ENCODE peak calls at places on chromosomes 5 and 9, in eight cellular contexts. One of them, this sample, is unnamed.

GRCh38 chr5:11851402-11851801 is 52.8 kb downstream of the CTNND2 start:
- DNase-seq in GOT3: no peak
- DNase-seq in NCI-H524: no peak
- DNase-seq in cardiac muscle cell: no peak
- DNase-seq in nephron progenitor cell: no peak
- DNase-seq in stimulated activated naive B cell treated with anti-CD40 and anti-IgM and Interleukin-4, amounts not matched to agents 10 μg/mL and 1 μg/mL and 100 μg/mL, for 72 hours: no peak
- DNase-seq in psoas muscle: no peak
- DNase-seq in NCI-H1092: no peak
- DNase-seq in this sample: no peak

GRCh38 chr9:100525563-100525962 is 52.3 kb upstream of the CAVIN4 start:
- DNase-seq in psoas muscle: no peak
- DNase-seq in NCI-H524: no peak
- DNase-seq in nephron progenitor cell: no peak
- DNase-seq in NCI-H1092: no peak
- DNase-seq in cardiac muscle cell: no peak
- DNase-seq in stimulated activated naive B cell treated with anti-CD40 and anti-IgM and Interleukin-4, amounts not matched to agents 10 μg/mL and 1 μg/mL and 100 μg/mL, for 72 hours: no peak
- DNase-seq in GOT3: no peak
- DNase-seq in this sample: no peak

GRCh38 chr9:93670208-93671029 is 94.0 kb downstream of the PHF2 start:
- DNase-seq in stimulated activated naive B cell treated with anti-CD40 and anti-IgM and Interleukin-4, amounts not matched to agents 10 μg/mL and 1 μg/mL and 100 μg/mL, for 72 hours: no peak
- DNase-seq in NCI-H524: no peak
- DNase-seq in nephron progenitor cell: peak; percentile 41
- DNase-seq in cardiac muscle cell: peak; percentile 63
- DNase-seq in psoas muscle: peak; percentile 57
- DNase-seq in NCI-H1092: no peak
- DNase-seq in GOT3: no peak
- DNase-seq in this sample: no peak

GRCh38 chr9:93676310-93677054 is 100.1 kb downstream of the PHF2 start:
- DNase-seq in NCI-H1092: no peak
- DNase-seq in psoas muscle: peak; percentile 49
- DNase-seq in NCI-H524: no peak
- DNase-seq in stimulated activated naive B cell treated with anti-CD40 and anti-IgM and Interleukin-4, amounts not matched to agents 10 μg/mL and 1 μg/mL and 100 μg/mL, for 72 hours: no peak
- DNase-seq in nephron progenitor cell: no peak
- DNase-seq in GOT3: no peak
- DNase-seq in cardiac muscle cell: no peak
- DNase-seq in this sample: no peak

GRCh38 chr9:105608685-105609598 is 51.0 kb downstream of the FKTN start:
- DNase-seq in nephron progenitor cell: no peak
- DNase-seq in psoas muscle: no peak
- DNase-seq in NCI-H1092: peak; percentile 41
- DNase-seq in GOT3: no peak
- DNase-seq in stimulated activated naive B cell treated with anti-CD40 and anti-IgM and Interleukin-4, amounts not matched to agents 10 μg/mL and 1 μg/mL and 100 μg/mL, for 72 hours: no peak
- DNase-seq in NCI-H524: peak; percentile 80
- DNase-seq in cardiac muscle cell: peak; percentile 68
- DNase-seq in this sample: no peak

GRCh38 chr5:166671818-166672217 is 1619.6 kb upstream of the WWC1 start:
- DNase-seq in nephron progenitor cell: no peak
- DNase-seq in psoas muscle: no peak
- DNase-seq in NCI-H524: no peak
- DNase-seq in GOT3: no peak
- DNase-seq in NCI-H1092: no peak
- DNase-seq in cardiac muscle cell: peak; percentile 25
- DNase-seq in stimulated activated naive B cell treated with anti-CD40 and anti-IgM and Interleukin-4, amounts not matched to agents 10 μg/mL and 1 μg/mL and 100 μg/mL, for 72 hours: no peak
- DNase-seq in this sample: no peak

GRCh38 chr5:136216230-136216629 is 23.3 kb upstream of the SMIM32 start:
- DNase-seq in nephron progenitor cell: no peak
- DNase-seq in NCI-H524: no peak
- DNase-seq in GOT3: no peak
- DNase-seq in stimulated activated naive B cell treated with anti-CD40 and anti-IgM and Interleukin-4, amounts not matched to agents 10 μg/mL and 1 μg/mL and 100 μg/mL, for 72 hours: no peak
- DNase-seq in psoas muscle: no peak
- DNase-seq in NCI-H1092: no peak
- DNase-seq in cardiac muscle cell: no peak
- DNase-seq in this sample: no peak

GRCh38 chr5:72178910-72179815 is 71.9 kb downstream of the MAP1B start:
- DNase-seq in cardiac muscle cell: peak; percentile 94
- DNase-seq in NCI-H524: no peak
- DNase-seq in GOT3: peak; percentile 24
- DNase-seq in stimulated activated naive B cell treated with anti-CD40 and anti-IgM and Interleukin-4, amounts not matched to agents 10 μg/mL and 1 μg/mL and 100 μg/mL, for 72 hours: no peak
- DNase-seq in nephron progenitor cell: no peak
- DNase-seq in NCI-H1092: no peak
- DNase-seq in psoas muscle: peak; percentile 73
- DNase-seq in this sample: no peak

GRCh38 chr5:59367791-59368394 is 525.6 kb downstream of the PDE4D start:
- DNase-seq in NCI-H1092: peak; percentile 35
- DNase-seq in cardiac muscle cell: peak; percentile 85
- DNase-seq in GOT3: no peak
- DNase-seq in stimulated activated naive B cell treated with anti-CD40 and anti-IgM and Interleukin-4, amounts not matched to agents 10 μg/mL and 1 μg/mL and 100 μg/mL, for 72 hours: peak; percentile 13
- DNase-seq in NCI-H524: peak; percentile 76
- DNase-seq in nephron progenitor cell: peak; percentile 59
- DNase-seq in psoas muscle: peak; percentile 54
- DNase-seq in this sample: peak; percentile 18

GRCh38 chr9:126945682-126946081 is 31.1 kb downstream of the RALGPS1 start:
- DNase-seq in nephron progenitor cell: no peak
- DNase-seq in cardiac muscle cell: peak; percentile 50
- DNase-seq in psoas muscle: no peak
- DNase-seq in NCI-H524: no peak
- DNase-seq in NCI-H1092: no peak
- DNase-seq in stimulated activated naive B cell treated with anti-CD40 and anti-IgM and Interleukin-4, amounts not matched to agents 10 μg/mL and 1 μg/mL and 100 μg/mL, for 72 hours: no peak
- DNase-seq in GOT3: no peak
- DNase-seq in this sample: no peak

GRCh38 chr5:17087035-17087434 is 130.4 kb upstream of the BASP1 start:
- DNase-seq in NCI-H524: no peak
- DNase-seq in cardiac muscle cell: peak; percentile 42
- DNase-seq in GOT3: no peak
- DNase-seq in stimulated activated naive B cell treated with anti-CD40 and anti-IgM and Interleukin-4, amounts not matched to agents 10 μg/mL and 1 μg/mL and 100 μg/mL, for 72 hours: no peak
- DNase-seq in psoas muscle: no peak
- DNase-seq in nephron progenitor cell: no peak
- DNase-seq in NCI-H1092: no peak
- DNase-seq in this sample: no peak

This sample was measured in stimulated activated CD4-positive, alpha-beta T cell treated with anti-CD3 and anti-CD28 coated beads, Interleukin-12 subunit alpha, Interleukin-12 subunit beta, amount 100 ng/mL, for 4 hours.